ENCODE peak calls at places on chromosome 1, in ten cellular contexts. One of them, this sample, is unnamed.
A peak's percentile ranks its signal among the peaks of the same experiment; 100 is the strongest.

GRCh38 chr1:18313523-18313922 is 167.2 kb upstream of the KLHDC7A start:
- DNase-seq in tibial artery: no peak
- DNase-seq in mucosa of descending colon: no peak
- DNase-seq in cardiac muscle cell: no peak
- DNase-seq in neural progenitor cell: no peak
- DNase-seq in psoas muscle: no peak
- DNase-seq in A549: no peak
- DNase-seq in CD8-positive, alpha-beta memory T cell: no peak
- DNase-seq in IMR-90: no peak
- DNase-seq in neuronal stem cell: no peak
- DNase-seq in this sample: no peak

GRCh38 chr1:216175714-216176113 is 247.5 kb downstream of the USH2A start:
- DNase-seq in A549: no peak
- DNase-seq in psoas muscle: no peak
- DNase-seq in tibial artery: no peak
- DNase-seq in CD8-positive, alpha-beta memory T cell: no peak
- DNase-seq in neural progenitor cell: no peak
- DNase-seq in IMR-90: no peak
- DNase-seq in cardiac muscle cell: no peak
- DNase-seq in neuronal stem cell: no peak
- DNase-seq in mucosa of descending colon: no peak
- DNase-seq in this sample: no peak

GRCh38 chr1:77378723-77379533 is 97.1 kb downstream of the AK5 start:
- DNase-seq in CD8-positive, alpha-beta memory T cell: no peak
- DNase-seq in mucosa of descending colon: no peak
- DNase-seq in IMR-90: peak; percentile 74
- DNase-seq in neural progenitor cell: no peak
- DNase-seq in tibial artery: no peak
- DNase-seq in neuronal stem cell: no peak
- DNase-seq in A549: no peak
- DNase-seq in psoas muscle: no peak
- DNase-seq in cardiac muscle cell: peak; percentile 37
- DNase-seq in this sample: no peak

GRCh38 chr1:10152709-10153284 is 57.6 kb upstream of the KIF1B start:
- DNase-seq in cardiac muscle cell: peak; percentile 68
- DNase-seq in mucosa of descending colon: no peak
- DNase-seq in tibial artery: peak; percentile 75
- DNase-seq in IMR-90: peak; percentile 48
- DNase-seq in CD8-positive, alpha-beta memory T cell: no peak
- DNase-seq in neural progenitor cell: peak; percentile 58
- DNase-seq in A549: peak; percentile 15
- DNase-seq in psoas muscle: peak; percentile 37
- DNase-seq in neuronal stem cell: peak; percentile 26
- DNase-seq in this sample: no peak

GRCh38 chr1:199298825-199299224 is 660.0 kb downstream of the PTPRC start:
- DNase-seq in tibial artery: no peak
- DNase-seq in cardiac muscle cell: peak; percentile 88
- DNase-seq in mucosa of descending colon: no peak
- DNase-seq in neural progenitor cell: no peak
- DNase-seq in IMR-90: peak; percentile 11
- DNase-seq in psoas muscle: no peak
- DNase-seq in A549: no peak
- DNase-seq in CD8-positive, alpha-beta memory T cell: no peak
- DNase-seq in neuronal stem cell: no peak
- DNase-seq in this sample: no peak

GRCh38 chr1:234768569-234769283 is 158.7 kb upstream of the IRF2BP2 start:
- DNase-seq in cardiac muscle cell: no peak
- DNase-seq in psoas muscle: no peak
- DNase-seq in neuronal stem cell: no peak
- DNase-seq in CD8-positive, alpha-beta memory T cell: no peak
- DNase-seq in neural progenitor cell: no peak
- DNase-seq in A549: no peak
- DNase-seq in tibial artery: no peak
- DNase-seq in mucosa of descending colon: peak; percentile 70
- DNase-seq in IMR-90: no peak
- DNase-seq in this sample: no peak

GRCh38 chr1:121516279-121516967 is 331.6 kb downstream of the SRGAP2C start:
- DNase-seq in neuronal stem cell: no peak
- DNase-seq in mucosa of descending colon: peak; percentile 53
- DNase-seq in neural progenitor cell: no peak
- DNase-seq in psoas muscle: peak; percentile 21
- DNase-seq in CD8-positive, alpha-beta memory T cell: peak; percentile 58
- DNase-seq in A549: no peak
- DNase-seq in IMR-90: no peak
- DNase-seq in cardiac muscle cell: no peak
- DNase-seq in tibial artery: no peak
- DNase-seq in this sample: peak; percentile 65

GRCh38 chr1:46333300-46334029 is 7.1 kb upstream of the NSUN4 start:
- DNase-seq in psoas muscle: no peak
- DNase-seq in IMR-90: peak; percentile 31
- DNase-seq in CD8-positive, alpha-beta memory T cell: no peak
- DNase-seq in A549: peak; percentile 45
- DNase-seq in cardiac muscle cell: peak; percentile 48
- DNase-seq in neural progenitor cell: peak; percentile 41
- DNase-seq in mucosa of descending colon: no peak
- DNase-seq in tibial artery: no peak
- DNase-seq in neuronal stem cell: no peak
- DNase-seq in this sample: peak; percentile 19

GRCh38 chr1:6419397-6419802 is 319 bp downstream of the HES2 start:
- DNase-seq in A549: no peak
- DNase-seq in IMR-90: no peak
- DNase-seq in tibial artery: no peak
- DNase-seq in psoas muscle: no peak
- DNase-seq in cardiac muscle cell: no peak
- DNase-seq in CD8-positive, alpha-beta memory T cell: no peak
- DNase-seq in neural progenitor cell: peak; percentile 78
- DNase-seq in neuronal stem cell: no peak
- DNase-seq in mucosa of descending colon: no peak
- DNase-seq in this sample: no peak

GRCh38 chr1:6421266-6421665 is 1.5 kb upstream of the HES2 start:
- DNase-seq in psoas muscle: no peak
- DNase-seq in neuronal stem cell: no peak
- DNase-seq in mucosa of descending colon: no peak
- DNase-seq in neural progenitor cell: peak; percentile 46
- DNase-seq in cardiac muscle cell: no peak
- DNase-seq in CD8-positive, alpha-beta memory T cell: no peak
- DNase-seq in A549: no peak
- DNase-seq in IMR-90: no peak
- DNase-seq in tibial artery: no peak
- DNase-seq in this sample: no peak

GRCh38 chr1:6418668-6419396 is 887 bp downstream of the HES2 start:
- DNase-seq in tibial artery: no peak
- DNase-seq in neuronal stem cell: no peak
- DNase-seq in IMR-90: no peak
- DNase-seq in cardiac muscle cell: no peak
- DNase-seq in CD8-positive, alpha-beta memory T cell: no peak
- DNase-seq in psoas muscle: no peak
- DNase-seq in A549: no peak
- DNase-seq in mucosa of descending colon: peak; percentile 63
- DNase-seq in neural progenitor cell: peak; percentile 38
- DNase-seq in this sample: no peak

GRCh38 chr1:6420594-6421042 is 899 bp upstream of the HES2 start:
- DNase-seq in neuronal stem cell: no peak
- DNase-seq in mucosa of descending colon: peak; percentile 79
- DNase-seq in cardiac muscle cell: no peak
- DNase-seq in neural progenitor cell: peak; percentile 60
- DNase-seq in psoas muscle: no peak
- DNase-seq in tibial artery: no peak
- DNase-seq in CD8-positive, alpha-beta memory T cell: no peak
- DNase-seq in IMR-90: no peak
- DNase-seq in A549: no peak
- DNase-seq in this sample: no peak

DNA sequence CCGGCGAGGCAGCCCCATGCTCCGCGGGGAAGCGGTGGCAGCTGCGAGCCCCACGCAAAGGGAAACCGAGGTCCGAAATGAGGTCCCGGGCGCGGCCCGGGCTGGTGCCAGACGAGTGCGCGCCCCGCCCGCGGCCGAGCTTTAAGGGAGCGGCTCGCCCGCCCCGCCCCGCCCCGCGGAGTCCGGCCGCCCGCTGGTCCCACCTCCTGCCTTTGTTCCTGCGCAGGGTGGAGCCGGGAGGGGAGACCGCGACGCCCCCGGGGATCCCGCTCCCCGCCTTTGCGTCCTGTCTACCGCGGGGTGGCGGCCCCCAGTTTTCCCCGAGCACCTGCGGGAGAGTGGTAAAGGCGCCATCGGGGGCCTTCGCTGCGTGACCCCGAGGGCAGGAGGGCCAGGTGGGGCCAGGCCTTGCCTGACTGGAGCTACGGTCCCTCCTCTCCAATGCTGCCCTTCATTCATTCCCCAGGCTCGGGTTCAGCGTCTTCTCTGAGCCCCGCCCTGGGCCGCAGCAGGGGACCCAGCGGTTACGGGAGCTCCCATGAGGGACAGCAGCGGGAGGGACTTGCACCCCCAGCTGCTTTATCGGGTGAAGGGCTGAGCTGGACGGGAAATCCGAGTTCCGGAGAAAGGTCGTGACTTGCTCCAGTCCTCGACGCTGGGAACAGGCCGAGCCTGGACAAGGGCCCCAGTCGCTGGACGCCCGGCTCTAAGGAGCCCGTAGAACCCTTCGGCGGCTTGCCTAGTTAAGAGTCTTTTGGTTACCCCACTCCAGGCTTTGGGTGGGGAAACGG is at the start of gene HES2:
- DNase-seq in mucosa of descending colon: peak; percentile 85
- DNase-seq in neuronal stem cell: no peak
- DNase-seq in CD8-positive, alpha-beta memory T cell: no peak
- DNase-seq in psoas muscle: no peak
- DNase-seq in IMR-90: no peak
- DNase-seq in tibial artery: no peak
- DNase-seq in neural progenitor cell: peak; percentile 62
- DNase-seq in A549: no peak
- DNase-seq in cardiac muscle cell: no peak
- DNase-seq in this sample: no peak
- H3K4me1 ChIP-seq in mucosa of descending colon: peaks cover 52% of the 10 kb centered on the region
- H3K4me1 ChIP-seq in neuronal stem cell: peaks cover 7% of the 10 kb centered on the region
- H3K4me1 ChIP-seq in CD8-positive, alpha-beta memory T cell: peaks cover 16% of the 10 kb centered on the region
- H3K4me1 ChIP-seq in psoas muscle: peaks cover 21% of the 10 kb centered on the region
- H3K4me1 ChIP-seq in IMR-90: no peaks in the 10 kb centered on the region
- H3K4me1 ChIP-seq in tibial artery: peaks cover 40% of the 10 kb centered on the region
- H3K4me1 ChIP-seq in neural progenitor cell: peaks cover 30% of the 10 kb centered on the region
- H3K4me1 ChIP-seq in A549: peaks cover 26% of the 10 kb centered on the region
- H3K4me1 ChIP-seq in cardiac muscle cell: peaks cover 2% of the 10 kb centered on the region
- H3K4me1 ChIP-seq in this sample: peaks cover 31% of the 10 kb centered on the region

GRCh38 chr1:17118706-17119075 is 560 bp downstream of the PADI2 start:
- DNase-seq in neuronal stem cell: no peak
- DNase-seq in IMR-90: no peak
- DNase-seq in neural progenitor cell: peak; percentile 46
- DNase-seq in cardiac muscle cell: no peak
- DNase-seq in mucosa of descending colon: peak; percentile 52
- DNase-seq in tibial artery: no peak
- DNase-seq in psoas muscle: no peak
- DNase-seq in A549: no peak
- DNase-seq in CD8-positive, alpha-beta memory T cell: no peak
- DNase-seq in this sample: no peak
- H3K4me3 ChIP-seq in neuronal stem cell: no peak overlapping the region
- H3K4me3 ChIP-seq in IMR-90: no peak overlapping the region
- H3K4me3 ChIP-seq in neural progenitor cell: peak overlapping the region; percentile 55
- H3K4me3 ChIP-seq in cardiac muscle cell: peak overlapping the region; percentile 16
- H3K4me3 ChIP-seq in mucosa of descending colon: peak overlapping the region; percentile 46
- H3K4me3 ChIP-seq in tibial artery: peak overlapping the region; percentile 22
- H3K4me3 ChIP-seq in psoas muscle: peak overlapping the region; percentile 88
- H3K4me3 ChIP-seq in A549: peak overlapping the region; percentile 52
- H3K4me3 ChIP-seq in CD8-positive, alpha-beta memory T cell: no peak overlapping the region
- H3K4me3 ChIP-seq in this sample: peak overlapping the region; percentile 42

GRCh38 chr1:163296504-163296903 is 25.2 kb upstream of the NUF2 start:
- DNase-seq in cardiac muscle cell: no peak
- DNase-seq in A549: no peak
- DNase-seq in IMR-90: no peak
- DNase-seq in mucosa of descending colon: no peak
- DNase-seq in psoas muscle: no peak
- DNase-seq in neuronal stem cell: no peak
- DNase-seq in neural progenitor cell: no peak
- DNase-seq in CD8-positive, alpha-beta memory T cell: no peak
- DNase-seq in tibial artery: no peak
- DNase-seq in this sample: no peak

GRCh38 chr1:163290025-163290610 is 31.6 kb upstream of the NUF2 start:
- DNase-seq in neuronal stem cell: no peak
- DNase-seq in neural progenitor cell: no peak
- DNase-seq in mucosa of descending colon: no peak
- DNase-seq in A549: no peak
- DNase-seq in tibial artery: no peak
- DNase-seq in CD8-positive, alpha-beta memory T cell: no peak
- DNase-seq in psoas muscle: no peak
- DNase-seq in IMR-90: peak; percentile 49
- DNase-seq in cardiac muscle cell: peak; percentile 92
- DNase-seq in this sample: no peak

GRCh38 chr1:163295949-163296348 is 25.8 kb upstream of the NUF2 start:
- DNase-seq in IMR-90: peak; percentile 60
- DNase-seq in cardiac muscle cell: no peak
- DNase-seq in mucosa of descending colon: no peak
- DNase-seq in CD8-positive, alpha-beta memory T cell: no peak
- DNase-seq in neural progenitor cell: no peak
- DNase-seq in tibial artery: no peak
- DNase-seq in A549: no peak
- DNase-seq in psoas muscle: no peak
- DNase-seq in neuronal stem cell: no peak
- DNase-seq in this sample: no peak

GRCh38 chr1:163291461-163291860 is 30.3 kb upstream of the NUF2 start:
- DNase-seq in A549: no peak
- DNase-seq in neural progenitor cell: no peak
- DNase-seq in cardiac muscle cell: no peak
- DNase-seq in psoas muscle: no peak
- DNase-seq in neuronal stem cell: no peak
- DNase-seq in CD8-positive, alpha-beta memory T cell: no peak
- DNase-seq in IMR-90: no peak
- DNase-seq in mucosa of descending colon: no peak
- DNase-seq in tibial artery: no peak
- DNase-seq in this sample: no peak
- H3K4me1 ChIP-seq in A549: peaks cover 16% of the 10 kb centered on the region
- H3K4me1 ChIP-seq in neural progenitor cell: peaks cover 1% of the 10 kb centered on the region
- H3K4me1 ChIP-seq in cardiac muscle cell: peaks cover 8% of the 10 kb centered on the region
- H3K4me1 ChIP-seq in psoas muscle: no peaks in the 10 kb centered on the region
- H3K4me1 ChIP-seq in neuronal stem cell: no peaks in the 10 kb centered on the region
- H3K4me1 ChIP-seq in CD8-positive, alpha-beta memory T cell: no peaks in the 10 kb centered on the region
- H3K4me1 ChIP-seq in IMR-90: peaks cover 8% of the 10 kb centered on the region
- H3K4me1 ChIP-seq in mucosa of descending colon: no peaks in the 10 kb centered on the region
- H3K4me1 ChIP-seq in tibial artery: no peaks in the 10 kb centered on the region
- H3K4me1 ChIP-seq in this sample: no peaks in the 10 kb centered on the region

DNA sequence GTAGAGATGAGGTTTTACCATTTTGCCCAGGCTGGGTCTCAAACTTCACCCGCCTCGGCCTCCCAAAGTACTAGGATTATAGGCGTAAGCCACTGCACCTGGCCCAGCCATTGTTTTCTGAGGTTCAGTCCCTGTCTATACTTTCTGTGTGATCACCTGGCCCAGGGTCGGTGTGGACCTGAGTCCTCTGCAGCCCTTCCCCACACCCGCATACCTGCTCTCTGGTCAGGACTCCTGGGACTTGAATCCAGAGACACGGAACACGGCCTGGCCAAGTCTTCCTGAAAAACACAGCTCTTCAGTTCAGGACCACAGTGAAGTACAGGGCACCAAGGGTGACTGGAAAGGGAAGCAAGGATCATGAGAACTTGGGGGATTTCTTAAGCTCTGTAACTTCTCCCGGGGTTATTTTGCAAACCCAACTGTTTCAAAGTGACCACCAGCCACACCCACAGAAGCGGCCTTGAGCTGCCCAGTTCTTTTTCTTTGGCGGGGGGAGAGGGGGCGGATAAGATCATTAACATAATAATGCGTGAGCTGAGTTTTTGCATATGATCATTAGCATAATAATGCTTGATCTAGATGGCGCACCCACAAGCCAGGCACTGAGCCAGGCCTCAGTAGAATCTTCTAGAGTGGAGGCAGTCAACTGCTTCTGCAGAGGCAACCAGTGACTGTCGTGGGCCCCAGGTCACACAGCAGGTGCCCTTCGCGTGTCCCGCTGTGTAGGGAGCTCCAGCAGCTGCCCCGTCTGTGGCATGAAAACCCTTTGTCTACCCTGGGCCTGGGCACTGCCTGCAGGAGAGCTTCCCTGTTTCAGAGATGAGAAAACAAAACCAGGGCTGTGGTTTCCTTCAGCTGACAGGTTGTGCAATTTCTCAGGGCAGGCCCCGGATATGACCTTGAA is 1.7 kb upstream of the NADK start:
- DNase-seq in cardiac muscle cell: peak; percentile 81
- DNase-seq in tibial artery: peak; percentile 84
- DNase-seq in neural progenitor cell: peak; percentile 25
- DNase-seq in A549: no peak
- DNase-seq in IMR-90: peak; percentile 34
- DNase-seq in psoas muscle: peak; percentile 52
- DNase-seq in neuronal stem cell: no peak
- DNase-seq in CD8-positive, alpha-beta memory T cell: peak; percentile 77
- DNase-seq in mucosa of descending colon: peak; percentile 77
- DNase-seq in this sample: peak; percentile 79
- H3K4me3 ChIP-seq in cardiac muscle cell: no peak overlapping the region
- H3K4me3 ChIP-seq in tibial artery: no peak overlapping the region
- H3K4me3 ChIP-seq in neural progenitor cell: no peak overlapping the region
- H3K4me3 ChIP-seq in A549: no peak overlapping the region
- H3K4me3 ChIP-seq in IMR-90: no peak overlapping the region
- H3K4me3 ChIP-seq in psoas muscle: no peak overlapping the region
- H3K4me3 ChIP-seq in neuronal stem cell: no peak overlapping the region
- H3K4me3 ChIP-seq in CD8-positive, alpha-beta memory T cell: peak overlapping the region; percentile 65
- H3K4me3 ChIP-seq in mucosa of descending colon: no peak overlapping the region
- H3K4me3 ChIP-seq in this sample: peak overlapping the region; percentile 86